ENCODE peak calls at places on chromosomes 5 and 9, in seven cellular contexts. C is heart right ventricle, R is astrocyte, J is MG63, G is fibroblast of mammary gland, T is HFF-Myc, X is left ventricle myocardium inferior. P is an unnamed sample.

GRCh38 chr5:171157775-171158174 is 151.3 kb upstream of the TLX3 start:
- DNase-seq in C (no peak), R (no peak), J (no peak), G (no peak), T (no peak), X (no peak), P (no peak)

GRCh38 chr5:127935398-127935797 is 148.2 kb upstream of the SLC12A2 start:
- DNase-seq in C (no peak), R (no peak), J (no peak), G (no peak), T (no peak), X (no peak), P (no peak)

GRCh38 chr9:26243722-26244121 is 565.5 kb upstream of the TUSC1 start:
- DNase-seq in C (no peak), R (peak; percentile 51), J (no peak), G (peak; percentile 80), T (no peak), X (no peak), P (no peak)

GRCh38 chr9:15641301-15641700 is 88.5 kb downstream of the CCDC171 start:
- DNase-seq in C (no peak), R (no peak), J (no peak), G (no peak), T (no peak), X (no peak), P (no peak)

GRCh38 chr9:124412228-124412575 is 3.0 kb downstream of the PSMB7 start:
- DNase-seq in C (no peak), R (no peak), J (peak; percentile 28), G (no peak), T (no peak), X (no peak), P (no peak)

GRCh38 chr9:88477300-88477751 is 57.7 kb upstream of the NXNL2 start:
- DNase-seq in C (no peak), R (peak; percentile 99), J (peak; percentile 37), G (peak; percentile 99), T (peak; percentile 79), X (no peak), P (no peak)

GRCh38 chr5:145619806-145620205 is 215.3 kb downstream of the PRELID2 start:
- DNase-seq in C (no peak), R (peak; percentile 35), J (no peak), G (peak; percentile 3), T (no peak), X (no peak), P (no peak)

GRCh38 chr9:136860529-136860928 is 5.6 kb downstream of the EDF1 start:
- DNase-seq in C (no peak), R (no peak), J (no peak), G (no peak), T (no peak), X (no peak), P (no peak)

GRCh38 chr5:126965061-126965475 is 65.3 kb downstream of the MARCHF3 start:
- DNase-seq in C (no peak), R (peak; percentile 80), J (peak; percentile 35), G (peak; percentile 98), T (peak; percentile 31), X (no peak), P (no peak)

GRCh38 chr9:88805217-88805943 is 185.9 kb upstream of the S1PR3 start:
- DNase-seq in C (no peak), R (no peak), J (no peak), G (no peak), T (no peak), X (no peak), P (no peak)

GRCh38 chr9:136403538-136403914 is 3.6 kb upstream of the SNAPC4 start:
- DNase-seq in C (no peak), R (no peak), J (no peak), G (no peak), T (no peak), X (no peak), P (no peak)

GRCh38 chr5:75886706-75887105 is 169.5 kb upstream of the POC5 start:
- DNase-seq in C (no peak), R (no peak), J (no peak), G (peak; percentile 2), T (no peak), X (no peak), P (no peak)

GRCh38 chr9:124812401-124813016 is 35.6 kb downstream of the OLFML2A start:
- DNase-seq in C (no peak), R (peak; percentile 99), J (peak; percentile 99), G (peak; percentile 98), T (peak; percentile 82), X (peak; percentile 48), P (no peak)

GRCh38 chr9:70413427-70413797 is 1.0 kb downstream of the KLF9 start:
- DNase-seq in C (peak; percentile 79), R (no peak), J (peak; percentile 47), G (no peak), T (no peak), X (peak; percentile 80), P (no peak)

GRCh38 chr5:42970636-42971559 is 69.2 kb downstream of the ANXA2R start:
- DNase-seq in C (peak; percentile 29), R (no peak), J (no peak), G (no peak), T (no peak), X (peak; percentile 31), P (no peak)

GRCh38 chr5:24644757-24645156 is at the start of gene CDH10:
- DNase-seq in C (no peak), R (peak; percentile 63), J (peak; percentile 73), G (no peak), T (no peak), X (no peak), P (no peak)

GRCh38 chr5:169350759-169351240 is 49.9 kb upstream of the SLIT3 start:
- DNase-seq in C (no peak), R (peak; percentile 99), J (peak; percentile 100), G (peak; percentile 99), T (peak; percentile 93), X (no peak), P (no peak)

GRCh38 chr5:38466444-38467189 is 89.8 kb downstream of the LIFR start:
- DNase-seq in C (peak; percentile 83), R (no peak), J (peak; percentile 96), G (peak; percentile 95), T (no peak), X (peak; percentile 79), P (no peak)

GRCh38 chr5:137566118-137566541 is 67.0 kb upstream of the SPOCK1 start:
- DNase-seq in C (no peak), R (peak; percentile 74), J (peak; percentile 80), G (peak; percentile 80), T (no peak), X (no peak), P (no peak)

GRCh38 chr5:143364061-143364460 is 39.4 kb downstream of the NR3C1 start:
- DNase-seq in C (no peak), R (no peak), J (no peak), G (no peak), T (no peak), X (no peak), P (no peak)

GRCh38 chr5:176658007-176658599 is 10.8 kb downstream of the TSPAN17 start:
- DNase-seq in C (peak; percentile 58), R (peak; percentile 32), J (peak; percentile 68), G (peak; percentile 68), T (no peak), X (peak; percentile 60), P (peak; percentile 67)

GRCh38 chr5:50726475-50727148 is 60.2 kb downstream of the PARP8 start:
- DNase-seq in C (no peak), R (no peak), J (no peak), G (no peak), T (no peak), X (no peak), P (no peak)
- H3K4me3 ChIP-seq in C (no peak overlapping the region), R (no peak overlapping the region), J (no peak overlapping the region), G (no peak overlapping the region), T (no peak overlapping the region), X (no peak overlapping the region), P (no peak overlapping the region)

GRCh38 chr5:44981708-44982107 is 173.0 kb downstream of the MRPS30 start:
- DNase-seq in C (no peak), R (no peak), J (no peak), G (no peak), T (no peak), X (no peak), P (no peak)
- H3K4me3 ChIP-seq in C (no peak overlapping the region), R (no peak overlapping the region), J (no peak overlapping the region), G (no peak overlapping the region), T (no peak overlapping the region), X (no peak overlapping the region), P (no peak overlapping the region)

DNA sequence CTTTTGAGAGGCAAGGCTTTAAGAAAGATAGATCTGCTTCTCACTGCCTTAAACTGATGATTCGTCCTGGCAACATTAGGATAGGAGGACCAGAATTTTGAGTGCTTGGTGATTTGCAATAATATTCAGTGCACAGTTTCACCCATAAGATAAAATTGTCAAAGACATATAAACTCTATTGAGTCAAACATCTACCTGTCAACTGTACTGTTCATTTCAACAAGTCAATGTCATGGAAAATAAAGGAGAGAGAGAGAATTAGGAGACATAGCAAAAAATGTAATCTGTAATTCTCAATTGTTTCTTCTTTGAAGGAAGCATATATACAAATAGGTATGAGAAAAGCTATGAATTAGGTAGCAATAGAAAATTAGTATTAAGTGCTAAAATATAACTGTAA is 237.2 kb downstream of the CDH12 start:
- DNase-seq in C (no peak), R (no peak), J (no peak), G (no peak), T (no peak), X (no peak), P (no peak)
- H3K4me3 ChIP-seq in C (no peak overlapping the region), R (no peak overlapping the region), J (no peak overlapping the region), G (no peak overlapping the region), T (no peak overlapping the region), X (no peak overlapping the region), P (no peak overlapping the region)

GRCh38 chr5:150895431-150896428 is 9.1 kb downstream of the ZNF300 start:
- DNase-seq in C (no peak), R (no peak), J (no peak), G (peak; percentile 7), T (no peak), X (no peak), P (no peak)
- H3K4me3 ChIP-seq in C (no peak overlapping the region), R (no peak overlapping the region), J (no peak overlapping the region), G (no peak overlapping the region), T (no peak overlapping the region), X (no peak overlapping the region), P (no peak overlapping the region)

GRCh38 chr9:113675475-113675941 is 200.6 kb upstream of the ZNF618 start:
- DNase-seq in C (peak; percentile 66), R (peak; percentile 99), J (peak; percentile 98), G (peak; percentile 100), T (peak; percentile 95), X (peak; percentile 67), P (no peak)

GRCh38 chr9:113678874-113679273 is 197.2 kb upstream of the ZNF618 start:
- DNase-seq in C (no peak), R (no peak), J (no peak), G (no peak), T (no peak), X (no peak), P (no peak)

GRCh38 chr9:113677569-113677968 is 198.5 kb upstream of the ZNF618 start:
- DNase-seq in C (no peak), R (no peak), J (no peak), G (no peak), T (no peak), X (no peak), P (no peak)

GRCh38 chr9:113678119-113678861 is 197.8 kb upstream of the ZNF618 start:
- DNase-seq in C (no peak), R (no peak), J (no peak), G (no peak), T (no peak), X (no peak), P (no peak)

DNA sequence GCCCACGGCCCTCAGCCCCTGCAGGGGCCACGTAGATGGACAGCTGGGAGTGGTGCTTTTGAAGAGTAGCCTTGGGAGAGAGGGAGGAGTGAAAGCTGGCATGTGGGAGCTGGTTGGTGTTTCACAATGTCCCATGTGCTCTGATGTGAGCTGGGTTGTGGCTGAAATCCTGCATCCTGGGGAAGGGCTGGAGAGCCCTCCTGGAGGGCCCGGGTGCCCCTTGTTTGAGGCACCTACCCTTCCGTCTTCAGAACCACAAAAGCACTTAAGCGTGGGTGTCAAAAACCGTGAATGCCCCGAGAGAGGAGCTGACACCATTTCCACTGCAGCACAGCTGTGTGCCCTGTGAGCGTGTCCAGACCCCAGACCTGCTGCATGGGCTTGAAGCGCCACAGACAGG is 199.1 kb upstream of the ZNF618 start:
- DNase-seq in C (no peak), R (no peak), J (no peak), G (peak; percentile 49), T (no peak), X (no peak), P (no peak)
- H3K4me3 ChIP-seq in C (no peak overlapping the region), R (no peak overlapping the region), J (no peak overlapping the region), G (no peak overlapping the region), T (no peak overlapping the region), X (no peak overlapping the region), P (no peak overlapping the region)

P was measured in HL-60.